ENCODE peak calls at places on chromosomes 7 and 10, in five cellular contexts. One of them, this sample, is unnamed.

GRCh38 chr7:87499494-87499893 is 24.0 kb upstream of the ABCB4 start:
- DNase-seq in IMR-90: no peak
- DNase-seq in NCI-H1105 treated with DMSO at 0.1 percent for 48 hours: no peak
- DNase-seq in Panc1: no peak
- DNase-seq in NCI-H82: no peak
- DNase-seq in this sample: no peak

GRCh38 chr7:158809596-158809995 is 19.7 kb downstream of the ESYT2 start:
- DNase-seq in NCI-H1105 treated with DMSO at 0.1 percent for 48 hours: no peak
- DNase-seq in NCI-H82: no peak
- DNase-seq in Panc1: no peak
- DNase-seq in IMR-90: peak
- DNase-seq in this sample: no peak

GRCh38 chr7:74101061-74101681 is 17.6 kb downstream of the LIMK1 start:
- DNase-seq in Panc1: no peak
- DNase-seq in NCI-H1105 treated with DMSO at 0.1 percent for 48 hours: no peak
- DNase-seq in IMR-90: no peak
- DNase-seq in NCI-H82: no peak
- DNase-seq in this sample: no peak

GRCh38 chr7:51234139-51234538 is 82.5 kb downstream of the COBL start:
- DNase-seq in NCI-H82: no peak
- DNase-seq in NCI-H1105 treated with DMSO at 0.1 percent for 48 hours: no peak
- DNase-seq in IMR-90: no peak
- DNase-seq in Panc1: no peak
- DNase-seq in this sample: no peak

GRCh38 chr10:86188796-86189558 is 177.6 kb downstream of the GRID1 start:
- DNase-seq in IMR-90: no peak
- DNase-seq in NCI-H82: no peak
- DNase-seq in Panc1: no peak
- DNase-seq in NCI-H1105 treated with DMSO at 0.1 percent for 48 hours: no peak
- DNase-seq in this sample: no peak

GRCh38 chr7:55574062-55574717 is 1.9 kb upstream of the VOPP1 start:
- DNase-seq in NCI-H1105 treated with DMSO at 0.1 percent for 48 hours: no peak
- DNase-seq in IMR-90: peak
- DNase-seq in NCI-H82: no peak
- DNase-seq in Panc1: no peak
- DNase-seq in this sample: no peak

GRCh38 chr7:94848531-94848930 is 58.9 kb upstream of the PPP1R9A start:
- DNase-seq in NCI-H1105 treated with DMSO at 0.1 percent for 48 hours: no peak
- DNase-seq in Panc1: no peak
- DNase-seq in IMR-90: no peak
- DNase-seq in NCI-H82: no peak
- DNase-seq in this sample: no peak

GRCh38 chr7:81284576-81284975 is 365.7 kb upstream of the SEMA3C start:
- DNase-seq in NCI-H1105 treated with DMSO at 0.1 percent for 48 hours: no peak
- DNase-seq in NCI-H82: no peak
- DNase-seq in Panc1: no peak
- DNase-seq in IMR-90: peak
- DNase-seq in this sample: no peak

GRCh38 chr7:83413831-83414230 is 235.1 kb downstream of the SEMA3E start:
- DNase-seq in IMR-90: no peak
- DNase-seq in NCI-H1105 treated with DMSO at 0.1 percent for 48 hours: peak
- DNase-seq in Panc1: no peak
- DNase-seq in NCI-H82: peak
- DNase-seq in this sample: no peak

GRCh38 chr7:98223351-98223897 is 12.2 kb downstream of the BHLHA15 start:
- DNase-seq in IMR-90: no peak
- DNase-seq in NCI-H1105 treated with DMSO at 0.1 percent for 48 hours: no peak
- DNase-seq in NCI-H82: no peak
- DNase-seq in Panc1: no peak
- DNase-seq in this sample: peak

GRCh38 chr10:76429642-76430041 is 998.2 kb downstream of the LRMDA start:
- DNase-seq in NCI-H1105 treated with DMSO at 0.1 percent for 48 hours: no peak
- DNase-seq in Panc1: no peak
- DNase-seq in IMR-90: no peak
- DNase-seq in NCI-H82: no peak
- DNase-seq in this sample: no peak

GRCh38 chr7:36506820-36507219 is 117.2 kb downstream of the ANLN start:
- DNase-seq in Panc1: no peak
- DNase-seq in IMR-90: peak
- DNase-seq in NCI-H1105 treated with DMSO at 0.1 percent for 48 hours: no peak
- DNase-seq in NCI-H82: no peak
- DNase-seq in this sample: no peak

GRCh38 chr10:63700209-63700934 is 179.2 kb downstream of the REEP3 start:
- DNase-seq in NCI-H82: no peak
- DNase-seq in Panc1: peak
- DNase-seq in NCI-H1105 treated with DMSO at 0.1 percent for 48 hours: peak
- DNase-seq in IMR-90: peak
- DNase-seq in this sample: no peak

GRCh38 chr10:131943021-131943814 is 38.5 kb downstream of the BNIP3 start:
- DNase-seq in NCI-H1105 treated with DMSO at 0.1 percent for 48 hours: no peak
- DNase-seq in NCI-H82: peak
- DNase-seq in Panc1: no peak
- DNase-seq in IMR-90: no peak
- DNase-seq in this sample: peak

GRCh38 chr10:100878291-100878910 is 34.4 kb upstream of the SLF2 start:
- DNase-seq in IMR-90: peak
- DNase-seq in Panc1: peak
- DNase-seq in NCI-H1105 treated with DMSO at 0.1 percent for 48 hours: peak
- DNase-seq in NCI-H82: peak
- DNase-seq in this sample: peak

GRCh38 chr7:129907122-129907741 is 45.5 kb downstream of the UBE2H start:
- DNase-seq in Panc1: no peak
- DNase-seq in NCI-H82: no peak
- DNase-seq in NCI-H1105 treated with DMSO at 0.1 percent for 48 hours: no peak
- DNase-seq in IMR-90: no peak
- DNase-seq in this sample: no peak

GRCh38 chr10:101828734-101829551 is 10.7 kb upstream of the OGA start:
- DNase-seq in NCI-H82: peak
- DNase-seq in NCI-H1105 treated with DMSO at 0.1 percent for 48 hours: no peak
- DNase-seq in Panc1: no peak
- DNase-seq in IMR-90: no peak
- DNase-seq in this sample: peak

GRCh38 chr7:148605350-148605749 is 14.8 kb downstream of the C7orf33 start:
- DNase-seq in IMR-90: no peak
- DNase-seq in Panc1: no peak
- DNase-seq in NCI-H82: no peak
- DNase-seq in NCI-H1105 treated with DMSO at 0.1 percent for 48 hours: no peak
- DNase-seq in this sample: no peak

GRCh38 chr7:66877577-66878300 is 43.3 kb upstream of the TMEM248 start:
- DNase-seq in NCI-H82: peak
- DNase-seq in NCI-H1105 treated with DMSO at 0.1 percent for 48 hours: no peak
- DNase-seq in IMR-90: peak
- DNase-seq in Panc1: no peak
- DNase-seq in this sample: no peak

GRCh38 chr10:85575441-85575840 is 791.2 kb downstream of the GRID1 start:
- DNase-seq in NCI-H82: no peak
- DNase-seq in Panc1: no peak
- DNase-seq in IMR-90: no peak
- DNase-seq in NCI-H1105 treated with DMSO at 0.1 percent for 48 hours: no peak
- DNase-seq in this sample: no peak

GRCh38 chr7:130732980-130733865 is 784 bp downstream of the KLF14 start:
- DNase-seq in NCI-H1105 treated with DMSO at 0.1 percent for 48 hours: peak
- DNase-seq in IMR-90: peak
- DNase-seq in NCI-H82: peak
- DNase-seq in Panc1: no peak
- DNase-seq in this sample: peak

GRCh38 chr10:4242561-4243035 is 457.6 kb upstream of the KLF6 start:
- DNase-seq in IMR-90: peak
- DNase-seq in Panc1: peak
- DNase-seq in NCI-H1105 treated with DMSO at 0.1 percent for 48 hours: no peak
- DNase-seq in NCI-H82: no peak
- DNase-seq in this sample: no peak